ENCODE peak calls at places on chromosome 1, in eight cellular contexts. One of them, this sample, is unnamed.

GRCh38 chr1:185645686-185646085 is 88.5 kb upstream of the HMCN1 start:
- DNase-seq in fibroblast of the aortic adventitia: no peak
- DNase-seq in stimulated activated CD8-positive, alpha-beta memory T cell treated with anti-CD3 and anti-CD28 coated beads, Interleukin-4, amount 100 ng/mL, for 4 hours: no peak
- DNase-seq in AG08396: no peak
- DNase-seq in activated T-helper 9 cell treated with anti-CD3 and anti-CD28 coated beads, Interleukin-2, amount 50 U/mL, for 16 hours: no peak
- DNase-seq in H4: no peak
- DNase-seq in M059J: no peak
- DNase-seq in brain microvascular endothelial cell: no peak
- DNase-seq in this sample: no peak

GRCh38 chr1:152328801-152329391 is 3.9 kb upstream of the FLG start:
- DNase-seq in fibroblast of the aortic adventitia: peak
- DNase-seq in activated T-helper 9 cell treated with anti-CD3 and anti-CD28 coated beads, Interleukin-2, amount 50 U/mL, for 16 hours: no peak
- DNase-seq in H4: peak
- DNase-seq in brain microvascular endothelial cell: no peak
- DNase-seq in AG08396: no peak
- DNase-seq in stimulated activated CD8-positive, alpha-beta memory T cell treated with anti-CD3 and anti-CD28 coated beads, Interleukin-4, amount 100 ng/mL, for 4 hours: no peak
- DNase-seq in M059J: peak
- DNase-seq in this sample: no peak

GRCh38 chr1:180533571-180533987 is 25.2 kb upstream of the OVAAL start:
- DNase-seq in H4: peak
- DNase-seq in stimulated activated CD8-positive, alpha-beta memory T cell treated with anti-CD3 and anti-CD28 coated beads, Interleukin-4, amount 100 ng/mL, for 4 hours: no peak
- DNase-seq in fibroblast of the aortic adventitia: peak
- DNase-seq in brain microvascular endothelial cell: peak
- DNase-seq in M059J: peak
- DNase-seq in activated T-helper 9 cell treated with anti-CD3 and anti-CD28 coated beads, Interleukin-2, amount 50 U/mL, for 16 hours: peak
- DNase-seq in AG08396: peak
- DNase-seq in this sample: peak

GRCh38 chr1:78760858-78761257 is 111.2 kb downstream of the IFI44 start:
- DNase-seq in stimulated activated CD8-positive, alpha-beta memory T cell treated with anti-CD3 and anti-CD28 coated beads, Interleukin-4, amount 100 ng/mL, for 4 hours: no peak
- DNase-seq in AG08396: no peak
- DNase-seq in H4: no peak
- DNase-seq in activated T-helper 9 cell treated with anti-CD3 and anti-CD28 coated beads, Interleukin-2, amount 50 U/mL, for 16 hours: no peak
- DNase-seq in M059J: peak
- DNase-seq in brain microvascular endothelial cell: peak
- DNase-seq in fibroblast of the aortic adventitia: peak
- DNase-seq in this sample: no peak

GRCh38 chr1:86750076-86750475 is 45.7 kb downstream of the SH3GLB1 start:
- DNase-seq in brain microvascular endothelial cell: no peak
- DNase-seq in AG08396: no peak
- DNase-seq in stimulated activated CD8-positive, alpha-beta memory T cell treated with anti-CD3 and anti-CD28 coated beads, Interleukin-4, amount 100 ng/mL, for 4 hours: no peak
- DNase-seq in M059J: no peak
- DNase-seq in activated T-helper 9 cell treated with anti-CD3 and anti-CD28 coated beads, Interleukin-2, amount 50 U/mL, for 16 hours: no peak
- DNase-seq in H4: no peak
- DNase-seq in fibroblast of the aortic adventitia: peak
- DNase-seq in this sample: no peak

GRCh38 chr1:18032475-18032874 is 75.1 kb upstream of the IGSF21 start:
- DNase-seq in activated T-helper 9 cell treated with anti-CD3 and anti-CD28 coated beads, Interleukin-2, amount 50 U/mL, for 16 hours: no peak
- DNase-seq in H4: no peak
- DNase-seq in AG08396: no peak
- DNase-seq in M059J: no peak
- DNase-seq in fibroblast of the aortic adventitia: no peak
- DNase-seq in brain microvascular endothelial cell: no peak
- DNase-seq in stimulated activated CD8-positive, alpha-beta memory T cell treated with anti-CD3 and anti-CD28 coated beads, Interleukin-4, amount 100 ng/mL, for 4 hours: no peak
- DNase-seq in this sample: no peak

GRCh38 chr1:15156807-15157380 is 3.3 kb downstream of the TMEM51 start:
- DNase-seq in brain microvascular endothelial cell: no peak
- DNase-seq in M059J: no peak
- DNase-seq in activated T-helper 9 cell treated with anti-CD3 and anti-CD28 coated beads, Interleukin-2, amount 50 U/mL, for 16 hours: no peak
- DNase-seq in H4: no peak
- DNase-seq in AG08396: no peak
- DNase-seq in fibroblast of the aortic adventitia: no peak
- DNase-seq in stimulated activated CD8-positive, alpha-beta memory T cell treated with anti-CD3 and anti-CD28 coated beads, Interleukin-4, amount 100 ng/mL, for 4 hours: no peak
- DNase-seq in this sample: no peak

GRCh38 chr1:73516458-73516857 is 681.5 kb downstream of the LRRIQ3 start:
- DNase-seq in AG08396: no peak
- DNase-seq in fibroblast of the aortic adventitia: no peak
- DNase-seq in brain microvascular endothelial cell: no peak
- DNase-seq in activated T-helper 9 cell treated with anti-CD3 and anti-CD28 coated beads, Interleukin-2, amount 50 U/mL, for 16 hours: no peak
- DNase-seq in M059J: no peak
- DNase-seq in H4: no peak
- DNase-seq in stimulated activated CD8-positive, alpha-beta memory T cell treated with anti-CD3 and anti-CD28 coated beads, Interleukin-4, amount 100 ng/mL, for 4 hours: no peak
- DNase-seq in this sample: no peak

GRCh38 chr1:2347907-2348306 is 43.4 kb downstream of the MORN1 start:
- DNase-seq in activated T-helper 9 cell treated with anti-CD3 and anti-CD28 coated beads, Interleukin-2, amount 50 U/mL, for 16 hours: no peak
- DNase-seq in fibroblast of the aortic adventitia: no peak
- DNase-seq in M059J: no peak
- DNase-seq in stimulated activated CD8-positive, alpha-beta memory T cell treated with anti-CD3 and anti-CD28 coated beads, Interleukin-4, amount 100 ng/mL, for 4 hours: no peak
- DNase-seq in brain microvascular endothelial cell: no peak
- DNase-seq in H4: no peak
- DNase-seq in AG08396: no peak
- DNase-seq in this sample: no peak

GRCh38 chr1:154627247-154628121 is 19.5 kb upstream of the ADAR start:
- DNase-seq in M059J: peak
- DNase-seq in H4: peak
- DNase-seq in brain microvascular endothelial cell: peak
- DNase-seq in activated T-helper 9 cell treated with anti-CD3 and anti-CD28 coated beads, Interleukin-2, amount 50 U/mL, for 16 hours: peak
- DNase-seq in fibroblast of the aortic adventitia: peak
- DNase-seq in stimulated activated CD8-positive, alpha-beta memory T cell treated with anti-CD3 and anti-CD28 coated beads, Interleukin-4, amount 100 ng/mL, for 4 hours: peak
- DNase-seq in AG08396: peak
- DNase-seq in this sample: peak

GRCh38 chr1:107138166-107138565 is 2.7 kb upstream of the NTNG1 start:
- DNase-seq in AG08396: no peak
- DNase-seq in H4: no peak
- DNase-seq in fibroblast of the aortic adventitia: no peak
- DNase-seq in M059J: peak
- DNase-seq in stimulated activated CD8-positive, alpha-beta memory T cell treated with anti-CD3 and anti-CD28 coated beads, Interleukin-4, amount 100 ng/mL, for 4 hours: no peak
- DNase-seq in brain microvascular endothelial cell: no peak
- DNase-seq in activated T-helper 9 cell treated with anti-CD3 and anti-CD28 coated beads, Interleukin-2, amount 50 U/mL, for 16 hours: no peak
- DNase-seq in this sample: no peak

GRCh38 chr1:234004575-234004974 is 100.1 kb downstream of the SLC35F3 start:
- DNase-seq in stimulated activated CD8-positive, alpha-beta memory T cell treated with anti-CD3 and anti-CD28 coated beads, Interleukin-4, amount 100 ng/mL, for 4 hours: no peak
- DNase-seq in fibroblast of the aortic adventitia: no peak
- DNase-seq in AG08396: no peak
- DNase-seq in activated T-helper 9 cell treated with anti-CD3 and anti-CD28 coated beads, Interleukin-2, amount 50 U/mL, for 16 hours: no peak
- DNase-seq in brain microvascular endothelial cell: no peak
- DNase-seq in M059J: no peak
- DNase-seq in H4: no peak
- DNase-seq in this sample: no peak

GRCh38 chr1:223670458-223671159 is 5.1 kb upstream of the CAPN8 start:
- DNase-seq in brain microvascular endothelial cell: peak
- DNase-seq in activated T-helper 9 cell treated with anti-CD3 and anti-CD28 coated beads, Interleukin-2, amount 50 U/mL, for 16 hours: no peak
- DNase-seq in AG08396: peak
- DNase-seq in stimulated activated CD8-positive, alpha-beta memory T cell treated with anti-CD3 and anti-CD28 coated beads, Interleukin-4, amount 100 ng/mL, for 4 hours: no peak
- DNase-seq in H4: peak
- DNase-seq in M059J: peak
- DNase-seq in fibroblast of the aortic adventitia: peak
- DNase-seq in this sample: no peak

GRCh38 chr1:68116643-68117235 is 66.3 kb upstream of the DIRAS3 start:
- DNase-seq in fibroblast of the aortic adventitia: peak
- DNase-seq in H4: peak
- DNase-seq in M059J: peak
- DNase-seq in AG08396: no peak
- DNase-seq in activated T-helper 9 cell treated with anti-CD3 and anti-CD28 coated beads, Interleukin-2, amount 50 U/mL, for 16 hours: peak
- DNase-seq in stimulated activated CD8-positive, alpha-beta memory T cell treated with anti-CD3 and anti-CD28 coated beads, Interleukin-4, amount 100 ng/mL, for 4 hours: no peak
- DNase-seq in brain microvascular endothelial cell: peak
- DNase-seq in this sample: no peak

GRCh38 chr1:147496571-147496970 is 44.7 kb upstream of the BCL9 start:
- DNase-seq in activated T-helper 9 cell treated with anti-CD3 and anti-CD28 coated beads, Interleukin-2, amount 50 U/mL, for 16 hours: no peak
- DNase-seq in fibroblast of the aortic adventitia: peak
- DNase-seq in stimulated activated CD8-positive, alpha-beta memory T cell treated with anti-CD3 and anti-CD28 coated beads, Interleukin-4, amount 100 ng/mL, for 4 hours: no peak
- DNase-seq in H4: peak
- DNase-seq in AG08396: peak
- DNase-seq in M059J: peak
- DNase-seq in brain microvascular endothelial cell: peak
- DNase-seq in this sample: no peak

GRCh38 chr1:206455681-206456344 is 14.5 kb upstream of the IKBKE start:
- DNase-seq in AG08396: no peak
- DNase-seq in H4: no peak
- DNase-seq in brain microvascular endothelial cell: no peak
- DNase-seq in stimulated activated CD8-positive, alpha-beta memory T cell treated with anti-CD3 and anti-CD28 coated beads, Interleukin-4, amount 100 ng/mL, for 4 hours: no peak
- DNase-seq in activated T-helper 9 cell treated with anti-CD3 and anti-CD28 coated beads, Interleukin-2, amount 50 U/mL, for 16 hours: no peak
- DNase-seq in M059J: peak
- DNase-seq in fibroblast of the aortic adventitia: no peak
- DNase-seq in this sample: no peak

GRCh38 chr1:169106921-169107672 is 607 bp downstream of the ATP1B1 start:
- DNase-seq in brain microvascular endothelial cell: no peak
- DNase-seq in AG08396: no peak
- DNase-seq in activated T-helper 9 cell treated with anti-CD3 and anti-CD28 coated beads, Interleukin-2, amount 50 U/mL, for 16 hours: peak
- DNase-seq in M059J: peak
- DNase-seq in stimulated activated CD8-positive, alpha-beta memory T cell treated with anti-CD3 and anti-CD28 coated beads, Interleukin-4, amount 100 ng/mL, for 4 hours: no peak
- DNase-seq in H4: no peak
- DNase-seq in fibroblast of the aortic adventitia: peak
- DNase-seq in this sample: no peak

GRCh38 chr1:182120411-182121258 is 59.1 kb upstream of the ZNF648 start:
- DNase-seq in M059J: peak
- DNase-seq in stimulated activated CD8-positive, alpha-beta memory T cell treated with anti-CD3 and anti-CD28 coated beads, Interleukin-4, amount 100 ng/mL, for 4 hours: no peak
- DNase-seq in H4: peak
- DNase-seq in activated T-helper 9 cell treated with anti-CD3 and anti-CD28 coated beads, Interleukin-2, amount 50 U/mL, for 16 hours: no peak
- DNase-seq in brain microvascular endothelial cell: peak
- DNase-seq in fibroblast of the aortic adventitia: no peak
- DNase-seq in AG08396: no peak
- DNase-seq in this sample: no peak

GRCh38 chr1:228885845-228886244 is 150.6 kb downstream of the RHOU start:
- DNase-seq in activated T-helper 9 cell treated with anti-CD3 and anti-CD28 coated beads, Interleukin-2, amount 50 U/mL, for 16 hours: no peak
- DNase-seq in H4: no peak
- DNase-seq in brain microvascular endothelial cell: no peak
- DNase-seq in stimulated activated CD8-positive, alpha-beta memory T cell treated with anti-CD3 and anti-CD28 coated beads, Interleukin-4, amount 100 ng/mL, for 4 hours: no peak
- DNase-seq in AG08396: no peak
- DNase-seq in M059J: no peak
- DNase-seq in fibroblast of the aortic adventitia: no peak
- DNase-seq in this sample: no peak

GRCh38 chr1:33876970-33877680 is 13.2 kb downstream of the HMGB4 start:
- DNase-seq in stimulated activated CD8-positive, alpha-beta memory T cell treated with anti-CD3 and anti-CD28 coated beads, Interleukin-4, amount 100 ng/mL, for 4 hours: no peak
- DNase-seq in fibroblast of the aortic adventitia: peak
- DNase-seq in brain microvascular endothelial cell: no peak
- DNase-seq in H4: no peak
- DNase-seq in AG08396: peak
- DNase-seq in M059J: peak
- DNase-seq in activated T-helper 9 cell treated with anti-CD3 and anti-CD28 coated beads, Interleukin-2, amount 50 U/mL, for 16 hours: no peak
- DNase-seq in this sample: no peak

GRCh38 chr1:151255381-151255780 is 847 bp downstream of the PSMD4 start:
- DNase-seq in brain microvascular endothelial cell: peak
- DNase-seq in stimulated activated CD8-positive, alpha-beta memory T cell treated with anti-CD3 and anti-CD28 coated beads, Interleukin-4, amount 100 ng/mL, for 4 hours: no peak
- DNase-seq in fibroblast of the aortic adventitia: no peak
- DNase-seq in H4: no peak
- DNase-seq in activated T-helper 9 cell treated with anti-CD3 and anti-CD28 coated beads, Interleukin-2, amount 50 U/mL, for 16 hours: no peak
- DNase-seq in AG08396: peak
- DNase-seq in M059J: no peak
- DNase-seq in this sample: no peak

GRCh38 chr1:78292361-78292760 is 198.4 kb upstream of the PTGFR start:
- DNase-seq in brain microvascular endothelial cell: no peak
- DNase-seq in H4: no peak
- DNase-seq in activated T-helper 9 cell treated with anti-CD3 and anti-CD28 coated beads, Interleukin-2, amount 50 U/mL, for 16 hours: no peak
- DNase-seq in fibroblast of the aortic adventitia: peak
- DNase-seq in AG08396: no peak
- DNase-seq in stimulated activated CD8-positive, alpha-beta memory T cell treated with anti-CD3 and anti-CD28 coated beads, Interleukin-4, amount 100 ng/mL, for 4 hours: no peak
- DNase-seq in M059J: no peak
- DNase-seq in this sample: no peak

GRCh38 chr1:21162740-21163464 is 13.8 kb downstream of the EIF4G3 start:
- DNase-seq in activated T-helper 9 cell treated with anti-CD3 and anti-CD28 coated beads, Interleukin-2, amount 50 U/mL, for 16 hours: no peak
- DNase-seq in stimulated activated CD8-positive, alpha-beta memory T cell treated with anti-CD3 and anti-CD28 coated beads, Interleukin-4, amount 100 ng/mL, for 4 hours: no peak
- DNase-seq in fibroblast of the aortic adventitia: no peak
- DNase-seq in H4: no peak
- DNase-seq in AG08396: no peak
- DNase-seq in brain microvascular endothelial cell: no peak
- DNase-seq in M059J: no peak
- DNase-seq in this sample: no peak

GRCh38 chr1:28056129-28056925 is 32.1 kb downstream of the EYA3 start:
- DNase-seq in H4: no peak
- DNase-seq in M059J: no peak
- DNase-seq in AG08396: no peak
- DNase-seq in activated T-helper 9 cell treated with anti-CD3 and anti-CD28 coated beads, Interleukin-2, amount 50 U/mL, for 16 hours: peak
- DNase-seq in brain microvascular endothelial cell: no peak
- DNase-seq in fibroblast of the aortic adventitia: no peak
- DNase-seq in stimulated activated CD8-positive, alpha-beta memory T cell treated with anti-CD3 and anti-CD28 coated beads, Interleukin-4, amount 100 ng/mL, for 4 hours: peak
- DNase-seq in this sample: peak

GRCh38 chr1:229119876-229120275 is 151.0 kb upstream of the RAB4A start:
- DNase-seq in H4: no peak
- DNase-seq in stimulated activated CD8-positive, alpha-beta memory T cell treated with anti-CD3 and anti-CD28 coated beads, Interleukin-4, amount 100 ng/mL, for 4 hours: no peak
- DNase-seq in activated T-helper 9 cell treated with anti-CD3 and anti-CD28 coated beads, Interleukin-2, amount 50 U/mL, for 16 hours: no peak
- DNase-seq in M059J: no peak
- DNase-seq in fibroblast of the aortic adventitia: no peak
- DNase-seq in brain microvascular endothelial cell: no peak
- DNase-seq in AG08396: no peak
- DNase-seq in this sample: no peak

GRCh38 chr1:5998906-5999301 is 6.7 kb upstream of the NPHP4 start:
- DNase-seq in H4: no peak
- DNase-seq in AG08396: no peak
- DNase-seq in fibroblast of the aortic adventitia: no peak
- DNase-seq in brain microvascular endothelial cell: no peak
- DNase-seq in M059J: no peak
- DNase-seq in stimulated activated CD8-positive, alpha-beta memory T cell treated with anti-CD3 and anti-CD28 coated beads, Interleukin-4, amount 100 ng/mL, for 4 hours: no peak
- DNase-seq in activated T-helper 9 cell treated with anti-CD3 and anti-CD28 coated beads, Interleukin-2, amount 50 U/mL, for 16 hours: no peak
- DNase-seq in this sample: no peak

GRCh38 chr1:15959847-15960446 is 16.0 kb downstream of the ZBTB17 start:
- DNase-seq in stimulated activated CD8-positive, alpha-beta memory T cell treated with anti-CD3 and anti-CD28 coated beads, Interleukin-4, amount 100 ng/mL, for 4 hours: no peak
- DNase-seq in fibroblast of the aortic adventitia: no peak
- DNase-seq in AG08396: no peak
- DNase-seq in M059J: no peak
- DNase-seq in activated T-helper 9 cell treated with anti-CD3 and anti-CD28 coated beads, Interleukin-2, amount 50 U/mL, for 16 hours: no peak
- DNase-seq in brain microvascular endothelial cell: no peak
- DNase-seq in H4: no peak
- DNase-seq in this sample: no peak

GRCh38 chr1:42935971-42936308 is 22.7 kb downstream of the SLC2A1 start:
- DNase-seq in AG08396: no peak
- DNase-seq in H4: no peak
- DNase-seq in activated T-helper 9 cell treated with anti-CD3 and anti-CD28 coated beads, Interleukin-2, amount 50 U/mL, for 16 hours: no peak
- DNase-seq in fibroblast of the aortic adventitia: no peak
- DNase-seq in M059J: no peak
- DNase-seq in stimulated activated CD8-positive, alpha-beta memory T cell treated with anti-CD3 and anti-CD28 coated beads, Interleukin-4, amount 100 ng/mL, for 4 hours: no peak
- DNase-seq in brain microvascular endothelial cell: no peak
- DNase-seq in this sample: no peak

GRCh38 chr1:186155594-186155993 is 219.5 kb downstream of the TPR start:
- DNase-seq in AG08396: peak
- DNase-seq in fibroblast of the aortic adventitia: peak
- DNase-seq in brain microvascular endothelial cell: peak
- DNase-seq in activated T-helper 9 cell treated with anti-CD3 and anti-CD28 coated beads, Interleukin-2, amount 50 U/mL, for 16 hours: no peak
- DNase-seq in stimulated activated CD8-positive, alpha-beta memory T cell treated with anti-CD3 and anti-CD28 coated beads, Interleukin-4, amount 100 ng/mL, for 4 hours: no peak
- DNase-seq in M059J: peak
- DNase-seq in H4: peak
- DNase-seq in this sample: no peak

GRCh38 chr1:6224733-6225132 is 11.0 kb downstream of the ICMT start:
- DNase-seq in H4: no peak
- DNase-seq in fibroblast of the aortic adventitia: no peak
- DNase-seq in AG08396: no peak
- DNase-seq in stimulated activated CD8-positive, alpha-beta memory T cell treated with anti-CD3 and anti-CD28 coated beads, Interleukin-4, amount 100 ng/mL, for 4 hours: no peak
- DNase-seq in activated T-helper 9 cell treated with anti-CD3 and anti-CD28 coated beads, Interleukin-2, amount 50 U/mL, for 16 hours: no peak
- DNase-seq in M059J: peak
- DNase-seq in brain microvascular endothelial cell: no peak
- DNase-seq in this sample: no peak

GRCh38 chr1:25568834-25569598 is 25.6 kb downstream of the LDLRAP1 start:
- DNase-seq in activated T-helper 9 cell treated with anti-CD3 and anti-CD28 coated beads, Interleukin-2, amount 50 U/mL, for 16 hours: no peak
- DNase-seq in H4: peak
- DNase-seq in fibroblast of the aortic adventitia: peak
- DNase-seq in stimulated activated CD8-positive, alpha-beta memory T cell treated with anti-CD3 and anti-CD28 coated beads, Interleukin-4, amount 100 ng/mL, for 4 hours: no peak
- DNase-seq in AG08396: peak
- DNase-seq in M059J: peak
- DNase-seq in brain microvascular endothelial cell: peak
- DNase-seq in this sample: no peak